ENCODE peak calls at places on chromosomes 11 and 22, in six cellular contexts. B is T-cell, K is A549, J is fibroblast of the conjunctiva, Z is SW 1271, U is NCI-H774. C is an unnamed sample.

GRCh38 chr22:23115825-23116494 is 25.8 kb downstream of the RSPH14 start:
- DNase-seq in B (no peak), K (no peak), J (no peak), Z (no peak), U (no peak), C (no peak)

GRCh38 chr11:73239111-73239521 is 21.0 kb downstream of the P2RY2 start:
- DNase-seq in B (no peak), K (no peak), J (no peak), Z (no peak), U (no peak), C (no peak)

GRCh38 chr11:102287963-102288744 is 29.1 kb upstream of the BIRC3 start:
- DNase-seq in B (no peak), K (peak; percentile 80), J (peak; percentile 70), Z (peak; percentile 59), U (peak; percentile 74), C (peak; percentile 47)

GRCh38 chr22:37284807-37285355 is 2.6 kb downstream of the CYTH4 start:
- DNase-seq in B (peak; percentile 43), K (no peak), J (no peak), Z (no peak), U (no peak), C (no peak)

GRCh38 chr11:74577624-74578396 is 14.6 kb upstream of the POLD3 start:
- DNase-seq in B (no peak), K (no peak), J (no peak), Z (no peak), U (no peak), C (no peak)

GRCh38 chr11:1930448-1930802 is 10.9 kb downstream of the TNNT3 start:
- DNase-seq in B (no peak), K (no peak), J (no peak), Z (no peak), U (no peak), C (no peak)

GRCh38 chr22:27641049-27641790 is 160.3 kb downstream of the MN1 start:
- DNase-seq in B (no peak), K (no peak), J (no peak), Z (no peak), U (no peak), C (peak; percentile 25)

GRCh38 chr22:19646383-19646782 is 67.9 kb upstream of the SEPTIN5 start:
- DNase-seq in B (no peak), K (no peak), J (no peak), Z (no peak), U (no peak), C (no peak)

GRCh38 chr11:15378941-15379340 is 264.2 kb downstream of the INSC start:
- DNase-seq in B (no peak), K (no peak), J (no peak), Z (no peak), U (no peak), C (no peak)

GRCh38 chr11:20387262-20388095 is at the start of gene PRMT3:
- DNase-seq in B (peak; percentile 97), K (peak; percentile 96), J (peak; percentile 91), Z (peak; percentile 73), U (peak; percentile 96), C (peak; percentile 98)

GRCh38 chr22:37545703-37546435 is 14.4 kb upstream of the CDC42EP1 start:
- DNase-seq in B (no peak), K (peak; percentile 87), J (peak; percentile 91), Z (no peak), U (no peak), C (peak; percentile 98)

GRCh38 chr11:45801723-45802315 is 3.1 kb upstream of the SLC35C1 start:
- DNase-seq in B (no peak), K (peak; percentile 17), J (no peak), Z (no peak), U (no peak), C (no peak)

GRCh38 chr11:61294717-61295595 is at the start of gene VWCE:
- DNase-seq in B (peak; percentile 53), K (peak; percentile 50), J (no peak), Z (no peak), U (peak; percentile 46), C (peak; percentile 71)

GRCh38 chr11:31237819-31238771 is 131.4 kb downstream of the DCDC1 start:
- DNase-seq in B (no peak), K (peak; percentile 18), J (no peak), Z (no peak), U (no peak), C (no peak)

GRCh38 chr11:61732705-61733104 is 19.7 kb upstream of the MYRF start:
- DNase-seq in B (no peak), K (no peak), J (no peak), Z (no peak), U (no peak), C (no peak)

GRCh38 chr11:2215561-2216399 is 44.2 kb upstream of the TH start:
- DNase-seq in B (no peak), K (peak; percentile 24), J (no peak), Z (no peak), U (no peak), C (no peak)

GRCh38 chr11:72897506-72897905 is 83.3 kb downstream of the ATG16L2 start:
- DNase-seq in B (no peak), K (no peak), J (no peak), Z (no peak), U (no peak), C (no peak)